ENCODE peak calls at places on chromosomes 7 and 10, in five cellular contexts. One of them, this sample, is unnamed.

GRCh38 chr10:119080521-119081259 is at the start of gene EIF3A:
- DNase-seq in GM12878: peak
- DNase-seq in H1: peak
- DNase-seq in HepG2: peak
- DNase-seq in K562: peak
- DNase-seq in this sample: peak

GRCh38 chr10:58414270-58415041 is 29.2 kb downstream of the TFAM start:
- DNase-seq in H1: no peak
- DNase-seq in HepG2: peak
- DNase-seq in GM12878: no peak
- DNase-seq in K562: no peak
- DNase-seq in this sample: no peak

GRCh38 chr7:87567052-87567451 is 33.6 kb downstream of the ABCB1 start:
- DNase-seq in H1: no peak
- DNase-seq in HepG2: no peak
- DNase-seq in GM12878: no peak
- DNase-seq in K562: no peak
- DNase-seq in this sample: no peak

GRCh38 chr10:48932831-48933670 is 6.6 kb downstream of the LRRC18 start:
- DNase-seq in GM12878: no peak
- DNase-seq in HepG2: no peak
- DNase-seq in K562: no peak
- DNase-seq in H1: peak
- DNase-seq in this sample: no peak

GRCh38 chr10:93711891-93712290 is 9.5 kb upstream of the FRA10AC1 start:
- DNase-seq in H1: no peak
- DNase-seq in GM12878: no peak
- DNase-seq in HepG2: no peak
- DNase-seq in K562: no peak
- DNase-seq in this sample: no peak

GRCh38 chr7:33671521-33672262 is 233.6 kb upstream of the BMPER start:
- DNase-seq in HepG2: no peak
- DNase-seq in GM12878: peak
- DNase-seq in K562: no peak
- DNase-seq in H1: no peak
- DNase-seq in this sample: no peak

GRCh38 chr7:459584-460373 is 59.9 kb downstream of the PDGFA start:
- DNase-seq in HepG2: no peak
- DNase-seq in GM12878: no peak
- DNase-seq in K562: no peak
- DNase-seq in H1: no peak
- DNase-seq in this sample: no peak

GRCh38 chr7:20214132-20214531 is 3.1 kb downstream of the MACC1 start:
- DNase-seq in K562: no peak
- DNase-seq in GM12878: no peak
- DNase-seq in H1: no peak
- DNase-seq in HepG2: no peak
- DNase-seq in this sample: no peak

GRCh38 chr7:73847941-73848723 is 5.8 kb upstream of the METTL27 start:
- DNase-seq in HepG2: no peak
- DNase-seq in H1: no peak
- DNase-seq in K562: no peak
- DNase-seq in GM12878: no peak
- DNase-seq in this sample: no peak

GRCh38 chr10:6778992-6779701 is 199.1 kb upstream of the PRKCQ start:
- DNase-seq in GM12878: no peak
- DNase-seq in H1: no peak
- DNase-seq in K562: no peak
- DNase-seq in HepG2: no peak
- DNase-seq in this sample: no peak

GRCh38 chr10:79063071-79063491 is 5.7 kb upstream of the ZMIZ1 start:
- DNase-seq in K562: no peak
- DNase-seq in GM12878: no peak
- DNase-seq in HepG2: no peak
- DNase-seq in H1: no peak
- DNase-seq in this sample: no peak

GRCh38 chr10:125779403-125780327 is 4.0 kb upstream of the MMP21 start:
- DNase-seq in GM12878: no peak
- DNase-seq in K562: no peak
- DNase-seq in H1: peak
- DNase-seq in HepG2: no peak
- DNase-seq in this sample: no peak

GRCh38 chr7:1225462-1226154 is 7.1 kb upstream of the UNCX start:
- DNase-seq in H1: peak
- DNase-seq in K562: peak
- DNase-seq in HepG2: no peak
- DNase-seq in GM12878: no peak
- DNase-seq in this sample: peak

GRCh38 chr7:1850111-1850975 is 180.3 kb downstream of the ELFN1 start:
- DNase-seq in GM12878: no peak
- DNase-seq in HepG2: no peak
- DNase-seq in K562: no peak
- DNase-seq in H1: no peak
- DNase-seq in this sample: peak

GRCh38 chr10:15136960-15137359 is 31.5 kb downstream of the NMT2 start:
- DNase-seq in GM12878: no peak
- DNase-seq in H1: no peak
- DNase-seq in K562: no peak
- DNase-seq in HepG2: peak
- DNase-seq in this sample: no peak

GRCh38 chr7:113071465-113071864 is 15.2 kb downstream of the GPR85 start:
- DNase-seq in H1: no peak
- DNase-seq in K562: no peak
- DNase-seq in HepG2: no peak
- DNase-seq in GM12878: no peak
- DNase-seq in this sample: no peak

GRCh38 chr7:90345548-90346319 is 782 bp upstream of the GTPBP10 start:
- DNase-seq in HepG2: peak
- DNase-seq in H1: no peak
- DNase-seq in K562: peak
- DNase-seq in GM12878: no peak
- DNase-seq in this sample: no peak

GRCh38 chr10:26890956-26891355 is 30.2 kb upstream of the ABI1 start:
- DNase-seq in K562: no peak
- DNase-seq in GM12878: no peak
- DNase-seq in HepG2: peak
- DNase-seq in H1: peak
- DNase-seq in this sample: peak

GRCh38 chr7:91657386-91658120 is 222.9 kb downstream of the MTERF1 start:
- DNase-seq in K562: no peak
- DNase-seq in H1: no peak
- DNase-seq in HepG2: no peak
- DNase-seq in GM12878: no peak
- DNase-seq in this sample: no peak

GRCh38 chr7:66348959-66349358 is 143.8 kb downstream of the TPST1 start:
- DNase-seq in GM12878: no peak
- DNase-seq in HepG2: no peak
- DNase-seq in H1: no peak
- DNase-seq in K562: no peak
- DNase-seq in this sample: no peak

GRCh38 chr10:37490266-37490665 is 364.9 kb downstream of the ANKRD30A start:
- DNase-seq in K562: no peak
- DNase-seq in H1: no peak
- DNase-seq in GM12878: no peak
- DNase-seq in HepG2: no peak
- DNase-seq in this sample: no peak

GRCh38 chr7:93728292-93728691 is 153.8 kb upstream of the CALCR start:
- DNase-seq in K562: no peak
- DNase-seq in H1: no peak
- DNase-seq in HepG2: no peak
- DNase-seq in GM12878: no peak
- DNase-seq in this sample: no peak

GRCh38 chr7:106177295-106177690 is 65.2 kb upstream of the SYPL1 start:
- DNase-seq in GM12878: no peak
- DNase-seq in HepG2: no peak
- DNase-seq in K562: no peak
- DNase-seq in H1: no peak
- DNase-seq in this sample: no peak

GRCh38 chr7:139572071-139572470 is 48.6 kb downstream of the CLEC2L start:
- DNase-seq in H1: no peak
- DNase-seq in GM12878: no peak
- DNase-seq in HepG2: no peak
- DNase-seq in K562: no peak
- DNase-seq in this sample: no peak

GRCh38 chr7:1931951-1932270 is 261.8 kb downstream of the ELFN1 start:
- DNase-seq in K562: no peak
- DNase-seq in HepG2: no peak
- DNase-seq in H1: no peak
- DNase-seq in GM12878: no peak
- DNase-seq in this sample: no peak

GRCh38 chr7:142883145-142883544 is 2.4 kb downstream of the TRPV6 start:
- DNase-seq in K562: no peak
- DNase-seq in HepG2: no peak
- DNase-seq in H1: no peak
- DNase-seq in GM12878: no peak
- DNase-seq in this sample: no peak
- TF ChIP-seq ATF2 in K562: no peak
- TF ChIP-seq ATF2 in HepG2: no peak
- TF ChIP-seq ATF2 in H1: no peak
- TF ChIP-seq ATF2 in GM12878: no peak
- TF ChIP-seq ATF2 in this sample: no peak

GRCh38 chr10:124231188-124232135 is 138.1 kb upstream of the CHST15 start:
- DNase-seq in H1: no peak
- DNase-seq in GM12878: no peak
- DNase-seq in K562: no peak
- DNase-seq in HepG2: no peak
- DNase-seq in this sample: no peak
- TF ChIP-seq ATF2 in H1: no peak
- TF ChIP-seq ATF2 in GM12878: no peak
- TF ChIP-seq ATF2 in K562: no peak
- TF ChIP-seq ATF2 in HepG2: no peak
- TF ChIP-seq ATF2 in this sample: no peak

GRCh38 chr10:3783313-3783689 is 1.7 kb downstream of the KLF6 start:
- DNase-seq in H1: peak
- DNase-seq in HepG2: no peak
- DNase-seq in GM12878: peak
- DNase-seq in K562: no peak
- DNase-seq in this sample: peak

GRCh38 chr10:3782099-3782455 is 2.9 kb downstream of the KLF6 start:
- DNase-seq in GM12878: no peak
- DNase-seq in H1: no peak
- DNase-seq in K562: no peak
- DNase-seq in HepG2: no peak
- DNase-seq in this sample: no peak

GRCh38 chr10:3781458-3782098 is 3.4 kb downstream of the KLF6 start:
- DNase-seq in GM12878: no peak
- DNase-seq in HepG2: no peak
- DNase-seq in K562: no peak
- DNase-seq in H1: no peak
- DNase-seq in this sample: peak

GRCh38 chr10:3783721-3784432 is 1.1 kb downstream of the KLF6 start:
- DNase-seq in H1: peak
- DNase-seq in HepG2: peak
- DNase-seq in K562: no peak
- DNase-seq in GM12878: no peak
- DNase-seq in this sample: peak

GRCh38 chr10:3782456-3783312 is 2.3 kb downstream of the KLF6 start:
- DNase-seq in H1: no peak
- DNase-seq in HepG2: peak
- DNase-seq in GM12878: no peak
- DNase-seq in K562: peak
- DNase-seq in this sample: no peak
- TF ChIP-seq ATF2 in H1: no peak
- TF ChIP-seq ATF2 in HepG2: no peak
- TF ChIP-seq ATF2 in GM12878: peak
- TF ChIP-seq ATF2 in K562: no peak
- TF ChIP-seq ATF2 in this sample: no peak

DNA sequence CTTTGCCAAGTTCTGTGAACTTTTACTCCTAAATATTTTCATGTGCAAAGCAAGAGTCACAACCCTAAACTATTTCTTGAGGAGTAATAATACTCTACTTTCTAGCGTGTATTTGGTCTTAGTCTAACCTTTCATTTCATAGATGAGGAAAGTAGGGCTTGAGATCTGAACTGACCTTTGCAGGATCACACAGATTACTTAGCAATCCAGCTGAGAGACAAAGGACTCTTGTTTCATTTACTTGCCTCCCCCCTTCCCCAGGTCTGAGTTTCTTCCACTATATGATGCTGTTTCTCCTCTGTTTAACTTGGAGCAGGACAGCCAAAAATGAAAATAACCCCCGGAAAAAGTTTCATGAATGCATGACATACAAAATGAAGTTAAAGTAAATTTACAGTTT is 75.3 kb upstream of the PTN start:
- DNase-seq in HepG2: no peak
- DNase-seq in K562: no peak
- DNase-seq in GM12878: no peak
- DNase-seq in H1: no peak
- DNase-seq in this sample: no peak
- TF ChIP-seq ATF2 in HepG2: no peak
- TF ChIP-seq ATF2 in K562: no peak
- TF ChIP-seq ATF2 in GM12878: no peak
- TF ChIP-seq ATF2 in H1: no peak
- TF ChIP-seq ATF2 in this sample: no peak

GRCh38 chr10:71036279-71036535 is 147.8 kb upstream of the PCBD1 start:
- DNase-seq in HepG2: no peak
- DNase-seq in GM12878: no peak
- DNase-seq in K562: no peak
- DNase-seq in H1: no peak
- DNase-seq in this sample: no peak
- TF ChIP-seq ATF2 in HepG2: no peak
- TF ChIP-seq ATF2 in GM12878: no peak
- TF ChIP-seq ATF2 in K562: no peak
- TF ChIP-seq ATF2 in H1: no peak
- TF ChIP-seq ATF2 in this sample: no peak

GRCh38 chr10:95208702-95209391 is 14.8 kb downstream of the ACSM6 start:
- DNase-seq in HepG2: no peak
- DNase-seq in GM12878: no peak
- DNase-seq in K562: no peak
- DNase-seq in H1: no peak
- DNase-seq in this sample: no peak
- TF ChIP-seq ATF2 in HepG2: no peak
- TF ChIP-seq ATF2 in GM12878: no peak
- TF ChIP-seq ATF2 in K562: no peak
- TF ChIP-seq ATF2 in H1: no peak
- TF ChIP-seq ATF2 in this sample: no peak

DNA sequence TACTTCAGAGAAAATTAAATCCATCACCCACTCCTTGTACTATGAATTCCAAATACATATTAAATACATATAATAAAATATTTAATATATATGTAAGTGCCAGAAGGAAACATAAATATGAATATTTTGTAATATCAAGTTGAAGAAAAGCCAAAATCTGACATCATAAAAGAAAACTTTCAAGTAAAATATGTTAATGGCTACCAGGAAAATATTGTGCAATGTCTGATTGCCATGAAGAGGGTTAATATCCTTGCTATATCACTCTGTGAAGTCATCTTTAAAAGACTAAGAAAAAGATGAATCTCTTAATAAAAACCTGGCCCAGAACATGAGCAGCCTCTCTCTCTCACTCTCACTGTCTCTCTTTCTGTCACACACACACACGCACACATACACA is 130.2 kb downstream of the EGFR start:
- DNase-seq in HepG2: no peak
- DNase-seq in GM12878: no peak
- DNase-seq in H1: no peak
- DNase-seq in K562: no peak
- DNase-seq in this sample: no peak
- TF ChIP-seq ATF2 in HepG2: no peak
- TF ChIP-seq ATF2 in GM12878: no peak
- TF ChIP-seq ATF2 in H1: no peak
- TF ChIP-seq ATF2 in K562: no peak
- TF ChIP-seq ATF2 in this sample: no peak

This sample was measured in WTC11.